ENCODE peak calls at places on chromosomes 11 and 22, in six cellular contexts. N is stomach, F is spleen, C is body of pancreas, D is sigmoid colon, Y is tibial nerve. G is an unnamed sample.

GRCh38 chr11:102430158-102430836 is 22.3 kb downstream of the TMEM123 start:
- DNase-seq in Y (no peak), N (no peak), D (no peak), F (no peak), C (no peak), G (no peak)

GRCh38 chr11:113856966-113857759 is 18.2 kb downstream of the USP28 start:
- DNase-seq in D (no peak), C (no peak), Y (no peak), F (no peak), N (no peak), G (no peak)

GRCh38 chr11:31106326-31106725 is 263.2 kb downstream of the DCDC1 start:
- DNase-seq in Y (no peak), C (no peak), D (no peak), N (no peak), F (no peak), G (no peak)

GRCh38 chr22:47567741-47568140 is 805.3 kb downstream of the TBC1D22A start:
- DNase-seq in C (no peak), N (no peak), Y (no peak), D (no peak), F (no peak), G (peak; percentile 76)

GRCh38 chr11:130815074-130815802 is 101.0 kb downstream of the SNX19 start:
- DNase-seq in D (no peak), N (no peak), Y (no peak), F (no peak), C (no peak), G (no peak)

GRCh38 chr11:91220476-91221202 is 997.8 kb upstream of the CHORDC1 start:
- DNase-seq in D (no peak), N (no peak), F (no peak), Y (no peak), C (no peak), G (no peak)

GRCh38 chr11:127470485-127470884 is 469.9 kb upstream of the KIRREL3 start:
- DNase-seq in N (no peak), D (no peak), C (peak; percentile 13), Y (no peak), F (no peak), G (no peak)

GRCh38 chr11:101401245-101401644 is 182.6 kb downstream of the TRPC6 start:
- DNase-seq in C (no peak), Y (no peak), N (no peak), F (no peak), D (no peak), G (no peak)

GRCh38 chr22:22935546-22936157 is 48.0 kb downstream of the IGLL5 start:
- DNase-seq in Y (no peak), C (no peak), F (peak; percentile 92), D (no peak), N (peak; percentile 35), G (no peak)

GRCh38 chr11:60950933-60951610 is 904 bp downstream of the SLC15A3 start:
- DNase-seq in D (no peak), F (peak; percentile 91), N (peak; percentile 56), C (no peak), Y (no peak), G (no peak)

GRCh38 chr11:13861411-13861810 is 101.1 kb upstream of the SPON1 start:
- DNase-seq in N (no peak), F (no peak), C (no peak), Y (no peak), D (no peak), G (no peak)

GRCh38 chr11:76823481-76824028 is 37.2 kb upstream of the ACER3 start:
- DNase-seq in Y (no peak), F (no peak), C (no peak), N (no peak), D (no peak), G (no peak)

GRCh38 chr22:23251445-23252093 is 71.3 kb downstream of the BCR start:
- DNase-seq in N (peak; percentile 61), C (peak; percentile 37), D (no peak), F (no peak), Y (no peak), G (no peak)

GRCh38 chr11:64566042-64566914 is 24.7 kb upstream of the SLC22A12 start:
- DNase-seq in Y (peak; percentile 54), N (peak; percentile 41), D (peak; percentile 87), F (peak; percentile 75), C (peak; percentile 84), G (peak; percentile 39)
- TF ChIP-seq POLR2A in Y (peak; percentile 16), N (no peak), D (no peak), F (no peak), C (peak; percentile 26), G (no peak)

GRCh38 chr22:41528938-41529561 is 15.2 kb downstream of the POLR3H start:
- DNase-seq in Y (no peak), F (no peak), N (no peak), C (no peak), D (no peak), G (no peak)
- TF ChIP-seq CTCF in Y (no peak), F (no peak), N (no peak), C (no peak), D (no peak), G (no peak)

DNA sequence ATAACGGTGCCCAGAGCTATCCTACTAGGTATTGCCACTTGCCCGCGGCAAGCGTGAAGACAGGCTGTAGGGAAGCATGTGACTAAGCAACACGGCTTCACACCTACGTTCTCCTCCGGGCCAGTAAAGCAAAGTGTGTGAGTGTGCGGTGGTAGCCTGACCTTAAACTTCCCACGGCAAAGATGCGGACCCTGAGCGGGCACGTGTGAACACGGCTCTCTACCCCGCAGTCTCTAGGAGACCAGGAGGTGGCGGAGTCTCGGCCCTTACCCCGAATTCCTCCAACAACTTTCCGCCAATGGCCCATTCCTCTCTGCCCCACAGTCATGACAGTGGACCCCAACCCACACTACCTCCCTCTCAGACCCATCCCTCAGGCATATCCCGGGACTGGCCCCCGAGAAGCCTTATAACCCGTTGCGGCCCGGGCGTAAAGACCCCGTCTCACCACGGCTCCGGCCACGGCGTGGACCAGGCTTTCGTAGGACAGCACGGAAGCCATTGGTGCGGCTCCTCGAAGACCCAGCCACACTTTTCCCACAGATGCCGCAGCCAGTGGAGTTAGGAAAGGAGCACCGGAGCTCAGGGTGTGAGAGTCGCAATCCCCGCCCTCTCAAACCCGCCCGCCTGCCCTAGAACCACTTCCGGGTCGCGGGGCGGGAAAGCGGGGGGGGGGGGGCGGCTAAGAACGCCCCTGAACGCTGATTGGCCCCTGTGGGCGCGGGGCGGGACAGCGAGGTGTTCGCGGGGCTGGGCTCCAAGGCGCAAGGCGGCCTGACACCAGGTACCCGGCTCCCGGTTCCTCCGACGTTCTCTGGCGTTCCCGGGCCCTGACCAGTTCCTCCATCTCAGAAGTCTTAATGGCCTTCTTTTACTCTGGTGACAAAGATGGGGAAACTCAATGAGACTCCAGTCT is at the start of gene SLC25A17:
- DNase-seq in Y (peak; percentile 84), D (peak; percentile 94), C (peak; percentile 92), F (peak; percentile 97), N (peak; percentile 93), G (peak; percentile 98)
- TF ChIP-seq POLR2A in Y (peak; percentile 66), D (peak; percentile 50), C (peak; percentile 66), F (no peak), N (no peak), G (no peak)

DNA sequence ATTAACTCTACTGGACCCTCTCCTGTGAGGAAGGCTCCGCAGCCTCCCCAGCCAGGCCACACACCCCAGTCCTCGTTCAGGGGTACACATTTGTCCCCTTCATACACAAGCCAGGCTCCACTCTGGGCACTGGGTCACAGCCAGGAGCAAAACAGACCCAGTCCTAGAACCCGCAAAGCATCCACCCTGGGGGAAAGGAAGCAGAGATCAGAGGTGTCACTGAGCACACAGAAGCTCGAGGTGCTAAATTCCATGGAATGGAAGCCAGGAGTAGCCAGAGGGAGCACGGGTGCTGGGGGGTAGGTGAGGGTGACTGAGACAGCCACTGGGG is 43.6 kb upstream of the TH start:
- DNase-seq in F (no peak), Y (no peak), D (peak; percentile 52), C (no peak), N (no peak), G (peak; percentile 68)
- TF ChIP-seq CTCF in F (no peak), Y (no peak), D (no peak), C (no peak), N (no peak), G (no peak)

GRCh38 chr22:42074153-42074750 is at the start of gene PHETA2:
- DNase-seq in C (peak; percentile 58), D (no peak), N (peak; percentile 61), F (peak; percentile 87), Y (peak; percentile 37), G (peak; percentile 91)
- TF ChIP-seq POLR2A in C (peak; percentile 59), D (no peak), N (no peak), F (no peak), Y (peak; percentile 30), G (no peak)

GRCh38 chr11:20155683-20156279 is 4.5 kb downstream of the DBX1 start:
- DNase-seq in C (no peak), D (no peak), N (no peak), F (no peak), Y (no peak), G (no peak)
- TF ChIP-seq CTCF in C (no peak), D (no peak), N (no peak), F (no peak), Y (no peak), G (no peak)

GRCh38 chr11:67302571-67303131 is 679 bp upstream of the SSH3 start:
- DNase-seq in N (peak; percentile 62), D (peak; percentile 80), C (peak; percentile 54), F (peak; percentile 89), Y (no peak), G (peak; percentile 89)

GRCh38 chr11:67300756-67301312 is 2.5 kb upstream of the SSH3 start:
- DNase-seq in F (peak; percentile 76), D (peak; percentile 60), N (no peak), C (no peak), Y (no peak), G (no peak)

GRCh38 chr11:67301951-67302516 is 1.3 kb upstream of the SSH3 start:
- DNase-seq in F (peak; percentile 81), Y (no peak), C (peak; percentile 54), D (peak; percentile 68), N (peak; percentile 67), G (peak; percentile 93)

GRCh38 chr11:67300256-67300755 is 3.0 kb upstream of the SSH3 start:
- DNase-seq in D (no peak), Y (no peak), F (peak; percentile 47), N (no peak), C (no peak), G (no peak)

DNA sequence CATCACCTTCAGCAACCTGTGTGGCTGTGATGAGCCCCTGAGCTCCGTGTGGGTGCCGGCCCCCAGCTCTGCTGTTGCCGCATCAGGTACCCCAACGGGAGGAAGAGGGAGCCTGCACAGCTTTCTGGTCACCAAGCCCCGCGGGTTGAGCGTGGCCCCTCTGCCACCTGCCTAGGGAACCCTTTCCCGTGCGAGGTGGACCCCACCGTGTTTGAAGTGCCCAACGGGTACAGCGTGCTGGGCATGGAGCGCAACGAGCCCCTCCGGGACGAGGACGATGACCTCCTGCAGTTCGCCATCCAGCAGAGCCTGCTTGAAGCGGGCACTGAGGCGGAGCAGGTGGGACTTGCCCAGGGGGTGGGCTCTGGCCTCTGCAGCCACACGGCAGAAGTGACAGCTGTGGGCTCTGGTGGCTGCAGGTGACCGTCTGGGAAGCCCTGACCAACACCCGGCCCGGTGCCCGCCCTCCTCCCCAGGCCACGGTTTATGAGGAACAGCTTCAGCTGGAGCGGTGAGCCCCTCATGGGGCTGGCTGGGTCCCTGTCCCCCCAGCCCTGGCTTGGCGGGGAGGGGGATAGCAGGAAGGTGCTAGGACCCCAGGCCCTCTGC is 1.9 kb upstream of the SSH3 start:
- DNase-seq in N (no peak), C (no peak), Y (no peak), D (peak; percentile 67), F (peak; percentile 78), G (peak; percentile 87)
- TF ChIP-seq POLR2A in N (no peak), C (no peak), Y (no peak), D (no peak), F (no peak), G (no peak)

G was measured in lower leg skin.